ENCODE peak calls at places on chromosome 21, in eight cellular contexts. W is prostate gland; Z is CD8-positive, alpha-beta memory T cell; H is heart left ventricle; N is GM23248; D is cardiac muscle cell; U is esophagus squamous epithelium; S is Peyer's patch. Q is an unnamed sample. For H3K36me3, the result is how much of the 10 kb centered on the place peaks cover.

GRCh38 chr21:33022828-33023573 is 2.7 kb upstream of the OLIG2 start:
- DNase-seq in Z (no peak), U (no peak), H (no peak), S (no peak), N (no peak), D (no peak), W (no peak), Q (no peak)

GRCh38 chr21:14863745-14864210 is 201.0 kb downstream of the NRIP1 start:
- DNase-seq in W (no peak), Z (no peak), N (no peak), D (no peak), S (no peak), U (no peak), H (no peak), Q (peak)

GRCh38 chr21:26554365-26554764 is 18.7 kb downstream of the CYYR1 start:
- DNase-seq in S (no peak), D (peak), U (no peak), H (no peak), N (no peak), W (no peak), Z (no peak), Q (no peak)

GRCh38 chr21:25080706-25081495 is 526.4 kb downstream of the MRPL39 start:
- DNase-seq in D (no peak), N (peak), Z (no peak), S (no peak), W (no peak), H (no peak), U (no peak), Q (no peak)

GRCh38 chr21:37060296-37060695 is 12.6 kb downstream of the PIGP start:
- DNase-seq in S (no peak), N (peak), Z (no peak), U (no peak), D (peak), H (no peak), W (no peak), Q (peak)

GRCh38 chr21:31537872-31538576 is 121.5 kb upstream of the SOD1 start:
- DNase-seq in W (no peak), U (no peak), S (no peak), Z (no peak), H (no peak), N (no peak), D (no peak), Q (no peak)

GRCh38 chr21:14607262-14607661 is 61.1 kb upstream of the SAMSN1 start:
- DNase-seq in Z (no peak), W (no peak), S (no peak), H (no peak), N (no peak), D (no peak), U (no peak), Q (no peak)

GRCh38 chr21:28252923-28253322 is 739.8 kb downstream of the LTN1 start:
- DNase-seq in N (peak), D (no peak), Z (no peak), S (no peak), W (no peak), H (no peak), U (no peak), Q (no peak)

GRCh38 chr21:19268634-19269138 is 865.1 kb upstream of the TMPRSS15 start:
- DNase-seq in U (no peak), H (no peak), W (no peak), Z (no peak), N (no peak), D (no peak), S (no peak), Q (no peak)

GRCh38 chr21:41589620-41590175 is 81.7 kb upstream of the TMPRSS2 start:
- DNase-seq in U (no peak), N (no peak), D (no peak), S (no peak), H (no peak), W (no peak), Z (no peak), Q (no peak)

GRCh38 chr21:38429011-38429410 is 69.3 kb downstream of the ERG start:
- DNase-seq in U (no peak), W (no peak), Z (no peak), H (no peak), D (no peak), S (no peak), N (no peak), Q (no peak)
- H3K36me3 ChIP-seq in U (under half), W (under half), Z (under half), H (under half), D (under half), S (under half), N (under half), Q (under half)

GRCh38 chr21:38839370-38839681 is 33.6 kb downstream of the ETS2 start:
- DNase-seq in U (no peak), H (no peak), D (no peak), Z (no peak), N (no peak), W (no peak), S (no peak), Q (peak)

GRCh38 chr21:38837806-38838461 is 32.2 kb downstream of the ETS2 start:
- DNase-seq in S (no peak), Z (no peak), W (no peak), H (no peak), U (no peak), D (no peak), N (no peak), Q (no peak)

GRCh38 chr21:38840456-38841129 is 34.9 kb downstream of the ETS2 start:
- DNase-seq in N (no peak), Z (no peak), S (no peak), W (no peak), D (no peak), H (no peak), U (no peak), Q (no peak)

GRCh38 chr21:38839683-38840286 is 34.1 kb downstream of the ETS2 start:
- DNase-seq in S (no peak), U (no peak), Z (no peak), H (no peak), W (no peak), N (peak), D (no peak), Q (peak)

DNA sequence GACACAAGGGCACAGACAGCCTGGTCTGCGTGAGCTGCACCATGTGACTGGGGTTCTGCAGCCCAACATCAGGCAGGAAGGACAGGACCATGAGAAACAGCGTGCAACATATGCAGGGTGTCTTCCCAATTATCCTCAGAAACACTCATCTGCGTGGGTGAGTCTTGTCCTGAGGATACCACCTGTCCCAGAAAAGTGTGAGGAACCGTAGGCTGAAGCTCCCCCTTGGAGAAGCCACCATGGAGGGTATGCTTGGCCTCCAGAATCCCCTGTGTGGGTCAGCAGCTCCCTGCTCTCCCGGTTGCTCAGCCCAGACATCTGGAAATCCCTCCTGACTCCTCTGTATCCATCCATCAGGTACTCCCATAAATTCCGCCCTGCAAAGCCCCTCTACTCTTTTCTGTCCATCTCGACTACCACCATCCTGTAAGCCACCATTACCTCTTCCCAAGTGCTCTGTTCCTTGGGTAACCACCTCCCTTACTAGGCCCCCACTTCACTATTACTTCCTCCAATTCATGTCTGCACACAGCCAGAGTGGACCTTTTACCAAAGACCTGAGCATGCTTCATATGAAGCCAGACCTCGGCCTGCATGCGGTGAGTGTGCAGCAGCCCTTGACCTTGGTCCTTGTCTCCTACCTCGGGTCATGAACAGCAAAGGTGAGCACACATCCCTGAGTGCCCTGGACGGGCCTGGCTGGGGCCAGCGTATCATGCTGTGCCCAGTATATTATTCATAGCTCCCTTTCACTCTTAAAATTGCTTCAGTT is 33.1 kb downstream of the ETS2 start:
- DNase-seq in N (no peak), Z (no peak), H (no peak), S (no peak), D (no peak), W (no peak), U (no peak), Q (no peak)
- H3K27ac ChIP-seq in N (peak), Z (no peak), H (no peak), S (no peak), D (no peak), W (no peak), U (peak), Q (peak)

GRCh38 chr21:35503646-35504045 is 454.5 kb upstream of the RUNX1 start:
- DNase-seq in Z (no peak), N (peak), W (no peak), U (no peak), H (peak), S (no peak), D (no peak), Q (no peak)
- H3K36me3 ChIP-seq in Z (under half), N (under half), W (under half), U (under half), H (under half), S (under half), D (under half), Q (under half)

GRCh38 chr21:45176141-45176540 is 101.8 kb downstream of the ADARB1 start:
- DNase-seq in W (no peak), D (no peak), Z (no peak), U (no peak), H (no peak), S (no peak), N (no peak), Q (no peak)
- H3K27ac ChIP-seq in W (no peak), D (no peak), Z (no peak), U (no peak), H (no peak), S (no peak), N (no peak), Q (no peak)

Q was measured in brain microvascular endothelial cell.